ENCODE peak calls at places on chromosomes 3 and 15, in seven cellular contexts. P is CD8-positive, alpha-beta T cell; R is fibroblast of pulmonary artery; B is cardiac fibroblast; S is fibroblast of lung; L is IMR-90; G is AG09309. F is an unnamed sample.

GRCh38 chr15:62163847-62164499 is 1.1 kb downstream of the C2CD4B start:
- DNase-seq in G (no peak), B (peak; percentile 17), S (no peak), L (no peak), P (no peak), R (peak; percentile 30), F (no peak)

GRCh38 chr3:137110392-137110996 is 152.7 kb downstream of the IL20RB start:
- DNase-seq in G (no peak), L (peak; percentile 33), P (no peak), S (peak; percentile 39), B (peak; percentile 51), R (peak; percentile 49), F (no peak)

GRCh38 chr15:28903555-28903954 is 17.8 kb downstream of the APBA2 start:
- DNase-seq in S (no peak), B (no peak), P (no peak), G (no peak), L (no peak), R (no peak), F (no peak)

GRCh38 chr3:142987080-142987700 is 14.2 kb upstream of the U2SURP start:
- DNase-seq in R (peak; percentile 69), G (no peak), P (no peak), S (peak; percentile 65), L (peak; percentile 55), B (peak; percentile 69), F (no peak)

GRCh38 chr3:30743086-30743619 is 136.8 kb downstream of the TGFBR2 start:
- DNase-seq in R (no peak), B (no peak), L (no peak), S (no peak), P (no peak), G (no peak), F (no peak)

GRCh38 chr3:85161544-85161943 is 202.8 kb downstream of the CADM2 start:
- DNase-seq in P (no peak), B (no peak), S (no peak), R (no peak), G (no peak), L (no peak), F (no peak)

GRCh38 chr3:136919799-136920580 is 37.8 kb upstream of the IL20RB start:
- DNase-seq in S (no peak), B (peak; percentile 53), P (no peak), R (peak; percentile 45), G (no peak), L (no peak), F (no peak)

GRCh38 chr3:78838362-78838761 is 929.4 kb downstream of the ROBO1 start:
- DNase-seq in B (no peak), S (no peak), R (no peak), P (no peak), L (no peak), G (no peak), F (no peak)

GRCh38 chr3:186182850-186183249 is 74.0 kb upstream of the ETV5 start:
- DNase-seq in L (no peak), G (no peak), P (no peak), B (no peak), R (no peak), S (no peak), F (no peak)

GRCh38 chr15:96367436-96368200 is 37.1 kb downstream of the NR2F2 start:
- DNase-seq in L (no peak), P (no peak), G (no peak), S (no peak), B (no peak), R (no peak), F (no peak)

GRCh38 chr15:70447081-70447480 is 316.3 kb downstream of the UACA start:
- DNase-seq in G (no peak), R (no peak), S (no peak), P (no peak), B (no peak), L (no peak), F (no peak)

GRCh38 chr3:196988241-196989029 is 19.8 kb upstream of the PIGZ start:
- DNase-seq in G (no peak), R (no peak), S (no peak), L (no peak), B (no peak), P (no peak), F (no peak)

GRCh38 chr15:35379972-35380371 is 166.0 kb downstream of the DPH6 start:
- DNase-seq in B (no peak), S (no peak), P (no peak), G (no peak), L (no peak), R (no peak), F (no peak)

GRCh38 chr15:57881972-57882371 is 175.5 kb downstream of the POLR2M start:
- DNase-seq in B (no peak), P (no peak), L (no peak), S (no peak), G (no peak), R (no peak), F (no peak)

GRCh38 chr3:119589087-119589773 is 8.5 kb upstream of the PLA1A start:
- DNase-seq in S (no peak), P (no peak), B (no peak), R (no peak), G (no peak), L (no peak), F (no peak)

GRCh38 chr3:41188291-41188690 is 11.0 kb upstream of the CTNNB1 start:
- DNase-seq in L (no peak), S (no peak), R (no peak), G (no peak), B (no peak), P (no peak), F (no peak)

GRCh38 chr3:123105201-123106189 is 38.7 kb downstream of the PDIA5 start:
- DNase-seq in P (no peak), B (no peak), L (no peak), R (no peak), G (no peak), S (no peak), F (peak; percentile 56)

GRCh38 chr3:66431494-66431893 is 69.3 kb downstream of the LRIG1 start:
- DNase-seq in G (no peak), P (no peak), S (peak; percentile 90), B (peak; percentile 94), L (peak; percentile 95), R (peak; percentile 71), F (no peak)

GRCh38 chr3:105564546-105565288 is 198.0 kb downstream of the ALCAM start:
- DNase-seq in R (no peak), B (no peak), G (no peak), S (no peak), P (no peak), L (no peak), F (no peak)

GRCh38 chr15:78317145-78317836 is 17.9 kb upstream of the SKIC8 start:
- DNase-seq in G (no peak), L (no peak), S (peak; percentile 12), B (peak; percentile 29), P (no peak), R (peak; percentile 13), F (no peak)

GRCh38 chr15:41513282-41514227 is at the start of gene LTK:
- DNase-seq in P (no peak), R (no peak), B (no peak), S (no peak), L (no peak), G (no peak), F (peak; percentile 27)

DNA sequence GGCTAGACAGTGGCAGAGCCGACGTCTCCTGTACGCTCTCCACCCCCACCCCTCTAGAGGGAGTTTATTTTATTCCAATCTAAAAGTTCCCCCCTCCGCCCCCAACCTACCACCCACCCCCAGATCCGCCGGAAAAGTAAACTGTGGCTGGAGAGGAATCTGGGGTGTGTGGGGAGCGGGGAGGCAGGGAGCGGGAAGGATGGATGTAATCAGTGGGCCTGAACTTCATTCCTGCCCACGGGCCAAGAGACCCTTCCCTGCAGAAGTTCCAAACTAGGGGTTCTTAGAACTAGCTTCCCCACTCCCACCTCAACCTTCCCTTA is 547 bp upstream of the CSRNP1 start:
- DNase-seq in R (no peak), S (no peak), L (no peak), P (no peak), G (no peak), B (no peak), F (no peak)
- TF ChIP-seq CTCF in R (no peak), S (no peak), L (no peak), P (no peak), G (no peak), B (no peak), F (no peak)

DNA sequence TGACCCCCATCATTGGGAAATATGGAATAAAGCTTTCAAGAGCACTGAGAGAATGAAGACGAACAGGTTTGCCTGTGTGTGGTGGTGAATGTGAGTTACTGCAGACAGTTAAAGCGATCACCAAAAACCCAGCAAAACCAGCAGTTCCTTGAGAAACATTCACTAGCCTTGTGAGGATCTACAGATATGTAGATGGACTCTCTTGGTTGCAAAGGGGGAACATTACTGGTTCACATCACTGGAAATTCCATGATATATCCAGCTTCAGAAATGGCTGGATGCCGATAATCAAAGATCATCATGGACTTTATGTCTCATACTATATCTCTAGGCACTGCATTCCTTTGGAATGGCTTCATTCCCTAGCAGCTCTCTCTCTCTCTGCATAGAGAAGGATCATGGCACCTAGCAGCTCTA is 10.2 kb upstream of the HERC1 start:
- DNase-seq in G (no peak), L (peak; percentile 71), P (no peak), S (no peak), R (peak; percentile 46), B (peak; percentile 40), F (no peak)
- TF ChIP-seq CTCF in G (no peak), L (no peak), P (no peak), S (no peak), R (no peak), B (no peak), F (no peak)

GRCh38 chr3:48832691-48833090 is 15.0 kb downstream of the PRKAR2A start:
- DNase-seq in L (no peak), S (peak; percentile 17), G (no peak), R (peak; percentile 33), P (no peak), B (peak; percentile 43), F (no peak)

DNA sequence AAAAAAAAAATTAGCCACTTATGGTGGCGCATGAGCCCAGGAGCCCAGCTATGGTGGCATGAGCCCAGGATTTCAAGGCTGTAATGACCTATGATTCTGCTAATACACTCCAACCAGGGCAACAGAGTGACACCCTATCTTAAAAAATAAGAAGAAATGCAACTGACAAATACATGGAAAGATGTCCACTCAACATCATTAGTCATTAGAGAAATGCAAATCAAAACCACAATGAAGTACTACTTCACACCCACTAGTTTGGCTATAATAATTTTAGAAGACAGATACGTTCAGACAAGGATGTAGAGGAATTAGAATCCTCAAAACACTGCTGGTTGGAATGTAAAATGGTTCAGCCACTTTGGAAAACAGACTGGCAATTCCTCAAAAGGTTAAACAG is 10.5 kb downstream of the PRKAR2A start:
- DNase-seq in B (no peak), S (no peak), R (no peak), G (no peak), P (no peak), L (no peak), F (no peak)
- TF ChIP-seq CTCF in B (no peak), S (no peak), R (no peak), G (no peak), P (no peak), L (no peak), F (no peak)

GRCh38 chr3:184129012-184129411 is 6.1 kb upstream of the EIF2B5 start:
- DNase-seq in L (peak; percentile 58), G (no peak), R (peak; percentile 59), B (peak; percentile 66), S (peak; percentile 45), P (no peak), F (no peak)
- TF ChIP-seq CTCF in L (peak; percentile 52), G (peak; percentile 64), R (peak; percentile 51), B (peak; percentile 47), S (peak; percentile 46), P (peak; percentile 13), F (no peak)

GRCh38 chr3:124478834-124479233 is 251.4 kb upstream of the UMPS start:
- DNase-seq in B (no peak), S (no peak), G (no peak), R (no peak), L (no peak), P (no peak), F (no peak)
- TF ChIP-seq CTCF in B (no peak), S (no peak), G (no peak), R (no peak), L (no peak), P (no peak), F (no peak)

F was measured in activated B cell treated with CpG ODN at 0.5 μM for 24 hours.